ENCODE peak calls at places on chromosome 7, in seven cellular contexts. O is ureter; M is endothelial cell; X is stimulated activated CD8-positive, alpha-beta memory T cell treated with anti-CD3 and anti-CD28 coated beads, Interleukin-4, amount 100 ng/mL, for 1 hour; A is NCI-H526 treated with DMSO at 0.1 percent for 48 hours; I is hippocampal formation; P is kidney tubule cell. L is an unnamed sample.

GRCh38 chr7:12827920-12828319 is 140.5 kb downstream of the ARL4A start:
- DNase-seq in A (no peak), X (no peak), M (no peak), P (no peak), I (no peak), O (no peak), L (no peak)

GRCh38 chr7:159197066-159197975 is 52.7 kb upstream of the VIPR2 start:
- DNase-seq in A (no peak), I (no peak), O (peak; percentile 65), M (no peak), X (no peak), P (peak; percentile 2), L (no peak)

GRCh38 chr7:130906575-130906974 is 172.6 kb upstream of the KLF14 start:
- DNase-seq in P (peak; percentile 50), O (no peak), X (no peak), M (no peak), A (no peak), I (no peak), L (no peak)

GRCh38 chr7:107502797-107503196 is 32.9 kb downstream of the GPR22 start:
- DNase-seq in P (no peak), X (no peak), O (no peak), I (no peak), M (no peak), A (no peak), L (no peak)

GRCh38 chr7:6015917-6016652 is 7.0 kb downstream of the AIMP2 start:
- DNase-seq in O (peak; percentile 70), M (no peak), P (no peak), I (no peak), X (no peak), A (no peak), L (peak; percentile 71)

GRCh38 chr7:101702362-101702850 is 73.3 kb upstream of the MYL10 start:
- DNase-seq in X (no peak), O (no peak), P (peak; percentile 31), M (no peak), A (no peak), I (no peak), L (no peak)

GRCh38 chr7:43843276-43843675 is 26.0 kb downstream of the MRPS24 start:
- DNase-seq in A (peak; percentile 41), I (no peak), M (no peak), P (no peak), X (no peak), O (no peak), L (no peak)

GRCh38 chr7:157073335-157073734 is 62.9 kb upstream of the MNX1 start:
- DNase-seq in A (no peak), X (no peak), I (no peak), M (no peak), O (no peak), P (no peak), L (no peak)

GRCh38 chr7:44279286-44279685 is 46.1 kb downstream of the CAMK2B start:
- DNase-seq in A (no peak), X (no peak), M (no peak), P (no peak), I (no peak), O (peak; percentile 17), L (no peak)

GRCh38 chr7:85471740-85472139 is 284.9 kb upstream of the SEMA3D start:
- DNase-seq in O (no peak), P (no peak), M (no peak), X (no peak), I (no peak), A (no peak), L (no peak)

GRCh38 chr7:148155826-148156225 is 434.7 kb upstream of the C7orf33 start:
- DNase-seq in I (no peak), X (no peak), A (no peak), M (no peak), P (no peak), O (no peak), L (no peak)

GRCh38 chr7:48161407-48162125 is 9.7 kb upstream of the ABCA13 start:
- DNase-seq in M (no peak), P (no peak), O (no peak), X (no peak), I (no peak), A (no peak), L (no peak)

GRCh38 chr7:23167691-23168090 is 14.2 kb upstream of the NUP42 start:
- DNase-seq in P (no peak), M (no peak), X (no peak), I (no peak), A (no peak), O (no peak), L (no peak)

GRCh38 chr7:42932861-42933591 is 850 bp downstream of the MRPL32 start:
- DNase-seq in O (no peak), A (no peak), I (no peak), P (peak; percentile 35), X (no peak), M (no peak), L (no peak)

GRCh38 chr7:102933763-102934162 is 21.0 kb downstream of the LRRC17 start:
- DNase-seq in A (no peak), P (no peak), O (peak; percentile 71), X (no peak), M (peak; percentile 45), I (no peak), L (peak; percentile 77)

GRCh38 chr7:99919814-99920618 is 686 bp upstream of the TRIM4 start:
- DNase-seq in I (no peak), X (no peak), M (no peak), O (no peak), A (no peak), P (no peak), L (no peak)

GRCh38 chr7:84370114-84370513 is 175.5 kb upstream of the SEMA3A start:
- DNase-seq in I (no peak), X (no peak), M (no peak), P (no peak), A (no peak), O (no peak), L (no peak)

GRCh38 chr7:45259966-45260646 is 102.5 kb downstream of the RAMP3 start:
- DNase-seq in M (peak; percentile 81), X (peak; percentile 41), P (peak; percentile 29), I (peak; percentile 11), A (peak; percentile 17), O (peak; percentile 60), L (peak; percentile 70)

GRCh38 chr7:86708334-86708733 is 64.6 kb downstream of the GRM3 start:
- DNase-seq in M (no peak), P (no peak), X (no peak), A (no peak), O (no peak), I (peak; percentile 68), L (no peak)

GRCh38 chr7:91242097-91242846 is 22.0 kb upstream of the FZD1 start:
- DNase-seq in O (no peak), M (no peak), X (no peak), A (no peak), I (no peak), P (peak; percentile 72), L (no peak)

GRCh38 chr7:119943932-119944600 is 328.9 kb upstream of the KCND2 start:
- DNase-seq in A (no peak), P (no peak), X (no peak), I (no peak), O (no peak), M (no peak), L (no peak)

GRCh38 chr7:45384499-45384898 is 189.7 kb upstream of the ADCY1 start:
- DNase-seq in A (no peak), X (no peak), P (peak; percentile 61), I (no peak), M (no peak), O (no peak), L (peak; percentile 43)

GRCh38 chr7:38574121-38574520 is 57.1 kb downstream of the AMPH start:
- DNase-seq in O (no peak), P (no peak), M (no peak), X (no peak), A (no peak), I (no peak), L (no peak)

GRCh38 chr7:148334959-148335577 is 255.5 kb upstream of the C7orf33 start:
- DNase-seq in O (no peak), M (no peak), P (peak; percentile 96), X (no peak), I (no peak), A (no peak), L (no peak)

GRCh38 chr7:157519798-157520244 is 183.0 kb downstream of the DNAJB6 start:
- DNase-seq in P (no peak), X (no peak), I (no peak), A (no peak), M (no peak), O (no peak), L (no peak)

GRCh38 chr7:20786779-20787651 is at the start of gene SP8:
- DNase-seq in A (no peak), I (no peak), O (no peak), P (no peak), X (no peak), M (peak; percentile 72), L (peak; percentile 47)

GRCh38 chr7:18535811-18536413 is 40.4 kb downstream of the HDAC9 start:
- DNase-seq in I (no peak), X (no peak), P (peak; percentile 72), A (no peak), O (no peak), M (no peak), L (no peak)

GRCh38 chr7:26346611-26347200 is 55.0 kb downstream of the SNX10 start:
- DNase-seq in A (no peak), M (no peak), I (no peak), O (peak; percentile 63), P (peak; percentile 96), X (no peak), L (peak; percentile 14)

GRCh38 chr7:27608776-27609495 is 53.7 kb downstream of the HIBADH start:
- DNase-seq in O (no peak), I (no peak), A (no peak), P (peak; percentile 16), X (no peak), M (no peak), L (no peak)

GRCh38 chr7:150325110-150325611 is 1.8 kb upstream of the ACTR3C start:
- DNase-seq in O (no peak), X (no peak), P (peak; percentile 58), M (no peak), A (no peak), I (no peak), L (no peak)